ENCODE peak calls at places on chromosomes 3 and 15, in ten cellular contexts. W, H, T, O, M, E, N, L, V and U are unnamed samples.

GRCh38 chr3:197775317-197775716 is 15.7 kb upstream of the LRCH3 start:
- DNase-seq in W (no peak), H (no peak), T (no peak), O (no peak), M (no peak), E (no peak), N (no peak), L (no peak), V (no peak), U (no peak)

GRCh38 chr3:187920871-187921270 is 175.6 kb upstream of the BCL6 start:
- DNase-seq in W (peak), H (no peak), T (peak), O (no peak), M (no peak), E (no peak), N (peak), L (no peak), V (peak), U (no peak)

GRCh38 chr3:41693799-41694198 is 268.1 kb downstream of the ULK4 start:
- DNase-seq in W (no peak), H (no peak), T (no peak), O (no peak), M (no peak), E (no peak), N (peak), L (no peak), V (no peak), U (no peak)

GRCh38 chr15:77580991-77581682 is 51.6 kb downstream of the LINGO1 start:
- DNase-seq in W (no peak), H (no peak), T (no peak), O (no peak), M (no peak), E (no peak), N (no peak), L (peak), V (no peak), U (no peak)

GRCh38 chr3:194054540-194054939 is 81.4 kb upstream of the HES1 start:
- DNase-seq in W (no peak), H (peak), T (no peak), O (no peak), M (no peak), E (no peak), N (no peak), L (no peak), V (no peak), U (no peak)

GRCh38 chr15:71198846-71199245 is 83.6 kb downstream of the THSD4 start:
- DNase-seq in W (no peak), H (no peak), T (no peak), O (no peak), M (no peak), E (no peak), N (no peak), L (no peak), V (no peak), U (no peak)

GRCh38 chr3:62169871-62170660 is 203.3 kb downstream of the FEZF2 start:
- DNase-seq in W (peak), H (no peak), T (peak), O (no peak), M (no peak), E (no peak), N (peak), L (no peak), V (no peak), U (no peak)

GRCh38 chr3:120093923-120094775 is at the start of gene GSK3B:
- DNase-seq in W (no peak), H (peak), T (peak), O (peak), M (no peak), E (no peak), N (no peak), L (peak), V (peak), U (peak)

GRCh38 chr3:141375381-141376301 is 7.3 kb downstream of the ZBTB38 start:
- DNase-seq in W (no peak), H (peak), T (no peak), O (no peak), M (no peak), E (no peak), N (no peak), L (no peak), V (no peak), U (no peak)

GRCh38 chr3:171055336-171056178 is 29.0 kb upstream of the SLC2A2 start:
- DNase-seq in W (peak), H (no peak), T (peak), O (no peak), M (no peak), E (no peak), N (peak), L (no peak), V (no peak), U (no peak)

GRCh38 chr15:39685367-39685766 is 97.3 kb downstream of the FSIP1 start:
- DNase-seq in W (no peak), H (no peak), T (no peak), O (no peak), M (no peak), E (no peak), N (no peak), L (no peak), V (no peak), U (no peak)

GRCh38 chr15:84608707-84609284 is 8.0 kb downstream of the ZSCAN2 start:
- DNase-seq in W (no peak), H (no peak), T (no peak), O (no peak), M (no peak), E (no peak), N (no peak), L (no peak), V (no peak), U (no peak)

GRCh38 chr3:100928638-100929428 is 64.4 kb downstream of the ABI3BP start:
- DNase-seq in W (peak), H (no peak), T (peak), O (no peak), M (no peak), E (no peak), N (peak), L (no peak), V (no peak), U (no peak)

GRCh38 chr3:77825045-77825827 is 785.3 kb downstream of the ROBO2 start:
- DNase-seq in W (no peak), H (no peak), T (peak), O (no peak), M (no peak), E (peak), N (peak), L (no peak), V (peak), U (no peak)

GRCh38 chr3:71066356-71066755 is 517.2 kb downstream of the FOXP1 start:
- DNase-seq in W (peak), H (no peak), T (no peak), O (no peak), M (no peak), E (peak), N (no peak), L (no peak), V (no peak), U (no peak)

GRCh38 chr3:99817437-99818240 is at the start of gene CMSS1:
- DNase-seq in W (peak), H (peak), T (peak), O (peak), M (peak), E (peak), N (peak), L (peak), V (peak), U (peak)

GRCh38 chr3:195907730-195908438 is 467 bp downstream of the TNK2 start:
- DNase-seq in W (no peak), H (no peak), T (no peak), O (peak), M (peak), E (peak), N (no peak), L (no peak), V (peak), U (peak)

GRCh38 chr3:13710251-13710650 is 161.3 kb downstream of the FBLN2 start:
- DNase-seq in W (no peak), H (peak), T (no peak), O (no peak), M (no peak), E (no peak), N (no peak), L (peak), V (peak), U (no peak)

GRCh38 chr3:112744825-112745566 is 101.7 kb downstream of the CD200R1L start:
- DNase-seq in W (peak), H (no peak), T (no peak), O (no peak), M (no peak), E (no peak), N (peak), L (peak), V (no peak), U (no peak)

GRCh38 chr15:63362196-63362595 is 19.4 kb downstream of the CA12 start:
- DNase-seq in W (peak), H (no peak), T (peak), O (no peak), M (no peak), E (peak), N (peak), L (peak), V (peak), U (peak)

GRCh38 chr15:70096215-70096974 is 1.3 kb downstream of the TLE3 start:
- DNase-seq in W (no peak), H (no peak), T (peak), O (peak), M (peak), E (peak), N (peak), L (peak), V (peak), U (peak)

GRCh38 chr3:64058592-64058991 is 35.3 kb upstream of the PSMD6 start:
- DNase-seq in W (no peak), H (no peak), T (no peak), O (no peak), M (no peak), E (no peak), N (no peak), L (no peak), V (no peak), U (no peak)

GRCh38 chr15:41692049-41692448 is 31.8 kb downstream of the MGA start:
- DNase-seq in W (no peak), H (no peak), T (no peak), O (no peak), M (no peak), E (no peak), N (no peak), L (no peak), V (peak), U (no peak)

GRCh38 chr3:46397111-46397510 is 9.8 kb downstream of the CCR5AS start:
- DNase-seq in W (no peak), H (no peak), T (no peak), O (no peak), M (no peak), E (no peak), N (no peak), L (no peak), V (no peak), U (no peak)

GRCh38 chr3:72944696-72945095 is 51.9 kb upstream of the PPP4R2 start:
- DNase-seq in W (no peak), H (no peak), T (no peak), O (no peak), M (no peak), E (no peak), N (no peak), L (no peak), V (no peak), U (no peak)

GRCh38 chr3:40452057-40452456 is 5.1 kb upstream of the RPL14 start:
- DNase-seq in W (no peak), H (no peak), T (no peak), O (no peak), M (no peak), E (no peak), N (no peak), L (no peak), V (no peak), U (no peak)

GRCh38 chr3:175159202-175159601 is 300.1 kb downstream of the NAALADL2 start:
- DNase-seq in W (no peak), H (no peak), T (no peak), O (no peak), M (no peak), E (no peak), N (no peak), L (no peak), V (no peak), U (no peak)

GRCh38 chr3:64417816-64418215 is 192.6 kb upstream of the PRICKLE2 start:
- DNase-seq in W (peak), H (no peak), T (peak), O (no peak), M (no peak), E (peak), N (peak), L (no peak), V (peak), U (no peak)

GRCh38 chr15:77118787-77119410 is 48.0 kb upstream of the TSPAN3 start:
- DNase-seq in W (peak), H (no peak), T (peak), O (no peak), M (no peak), E (peak), N (peak), L (peak), V (peak), U (peak)

GRCh38 chr3:72844436-72844999 is 3.7 kb downstream of the SHQ1 start:
- DNase-seq in W (peak), H (no peak), T (peak), O (no peak), M (no peak), E (no peak), N (peak), L (no peak), V (no peak), U (no peak)

GRCh38 chr15:42728562-42728961 is 8.4 kb downstream of the CDAN1 start:
- DNase-seq in W (no peak), H (no peak), T (no peak), O (no peak), M (no peak), E (no peak), N (no peak), L (no peak), V (no peak), U (peak)

GRCh38 chr3:3853584-3853983 is 54.4 kb downstream of the LRRN1 start:
- DNase-seq in W (no peak), H (no peak), T (no peak), O (no peak), M (no peak), E (no peak), N (no peak), L (no peak), V (no peak), U (no peak)

DNA sequence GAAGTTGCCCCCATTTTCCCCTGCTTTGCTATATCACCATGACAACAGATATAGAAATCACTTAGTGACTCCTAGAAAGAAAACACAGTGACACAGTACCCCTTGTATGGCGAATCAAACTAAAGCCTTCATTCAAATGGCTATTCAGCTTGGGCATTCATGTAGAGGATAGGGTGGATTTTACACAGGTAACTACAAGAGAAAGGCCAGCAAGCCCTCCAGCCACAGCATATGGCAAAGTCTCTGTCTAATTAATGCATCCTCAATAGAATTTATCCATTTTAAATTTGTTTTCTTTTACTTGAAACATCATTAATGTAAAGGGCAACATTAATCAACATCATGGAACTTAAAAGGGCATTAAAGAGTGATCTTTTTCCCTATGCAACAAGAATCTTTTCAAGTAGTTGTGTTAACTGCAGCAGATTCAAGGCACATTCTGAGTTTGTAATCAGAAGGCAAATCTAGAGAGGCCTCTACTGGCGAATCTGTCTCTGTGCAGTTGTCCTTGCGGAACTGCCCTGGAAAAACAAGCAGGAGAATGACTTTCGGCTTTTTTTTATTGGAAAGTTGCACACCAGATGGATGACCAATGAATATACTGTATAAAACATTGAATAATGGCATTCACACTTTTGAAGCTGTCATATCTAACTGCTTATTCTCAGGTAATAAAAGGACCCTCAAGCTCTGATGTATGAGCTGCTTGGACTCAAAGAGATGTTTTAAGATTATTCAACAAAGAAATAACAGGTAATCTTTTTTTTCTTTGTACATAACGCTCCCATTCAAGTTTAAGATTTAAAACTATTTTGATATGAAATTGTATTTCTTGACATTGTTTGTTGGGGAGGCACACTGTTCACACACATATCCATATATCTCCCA is 621.6 kb upstream of the AGTR1 start:
- DNase-seq in W (peak), H (peak), T (peak), O (no peak), M (no peak), E (peak), N (peak), L (no peak), V (peak), U (peak)
- TF ChIP-seq CTCF in W (peak), H (peak), T (peak), O (no peak), M (peak), E (no peak), N (peak), L (peak), V (peak), U (peak)

GRCh38 chr3:9207076-9207763 is 42.2 kb downstream of the SRGAP3 start:
- DNase-seq in W (no peak), H (no peak), T (no peak), O (no peak), M (no peak), E (peak), N (no peak), L (no peak), V (no peak), U (no peak)
- TF ChIP-seq CTCF in W (no peak), H (no peak), T (no peak), O (no peak), M (no peak), E (no peak), N (no peak), L (no peak), V (no peak), U (no peak)

GRCh38 chr15:37682304-37682703 is 252.1 kb upstream of the TMCO5A start:
- DNase-seq in W (peak), H (peak), T (peak), O (no peak), M (no peak), E (no peak), N (peak), L (no peak), V (no peak), U (no peak)

GRCh38 chr15:37679627-37680026 is 254.8 kb upstream of the TMCO5A start:
- DNase-seq in W (no peak), H (no peak), T (no peak), O (no peak), M (no peak), E (no peak), N (no peak), L (no peak), V (no peak), U (no peak)

DNA sequence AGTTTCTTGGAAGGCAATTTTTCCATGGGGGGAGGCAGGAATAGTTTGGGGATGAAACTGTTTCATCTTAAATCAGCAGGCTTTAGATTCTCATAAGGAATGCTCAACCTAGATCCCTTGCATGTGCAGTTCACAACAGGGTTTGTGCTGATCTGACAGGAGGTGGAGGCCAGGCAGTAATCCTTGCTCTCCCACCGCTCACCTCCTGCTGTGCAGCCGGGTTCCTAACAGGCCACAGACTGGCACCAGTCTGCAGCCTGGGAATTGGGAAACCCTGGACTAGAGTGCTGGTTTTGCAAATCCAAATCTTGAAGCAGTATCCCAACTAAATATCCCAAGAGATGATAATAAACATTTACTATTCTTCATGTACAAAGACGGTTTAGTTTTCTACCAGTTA is 256.3 kb upstream of the TMCO5A start:
- DNase-seq in W (no peak), H (peak), T (no peak), O (no peak), M (no peak), E (no peak), N (peak), L (no peak), V (no peak), U (no peak)
- TF ChIP-seq CTCF in W (no peak), H (no peak), T (no peak), O (no peak), M (no peak), E (no peak), N (no peak), L (no peak), V (no peak), U (no peak)

DNA sequence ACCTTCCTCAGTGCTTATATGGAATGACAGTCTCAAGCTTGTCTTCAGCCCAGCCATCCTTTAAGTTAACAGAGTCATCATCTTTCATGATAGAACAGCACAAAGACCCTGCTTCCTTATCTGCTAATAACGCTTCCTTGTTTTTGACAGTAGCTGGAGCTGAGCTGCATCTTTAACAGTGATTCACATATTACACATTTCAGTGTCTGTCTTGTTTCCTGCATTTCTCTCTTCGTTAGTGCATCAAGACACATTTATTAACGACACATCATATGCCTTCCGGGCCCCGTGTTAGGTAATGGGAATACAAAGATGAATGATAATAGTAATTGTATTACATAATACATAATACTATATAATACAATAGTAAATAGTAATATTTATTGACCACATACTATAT is 30.2 kb upstream of the GREM1 start:
- DNase-seq in W (no peak), H (no peak), T (peak), O (no peak), M (no peak), E (no peak), N (peak), L (no peak), V (no peak), U (no peak)
- TF ChIP-seq CTCF in W (no peak), H (no peak), T (no peak), O (no peak), M (no peak), E (no peak), N (no peak), L (no peak), V (no peak), U (no peak)

DNA sequence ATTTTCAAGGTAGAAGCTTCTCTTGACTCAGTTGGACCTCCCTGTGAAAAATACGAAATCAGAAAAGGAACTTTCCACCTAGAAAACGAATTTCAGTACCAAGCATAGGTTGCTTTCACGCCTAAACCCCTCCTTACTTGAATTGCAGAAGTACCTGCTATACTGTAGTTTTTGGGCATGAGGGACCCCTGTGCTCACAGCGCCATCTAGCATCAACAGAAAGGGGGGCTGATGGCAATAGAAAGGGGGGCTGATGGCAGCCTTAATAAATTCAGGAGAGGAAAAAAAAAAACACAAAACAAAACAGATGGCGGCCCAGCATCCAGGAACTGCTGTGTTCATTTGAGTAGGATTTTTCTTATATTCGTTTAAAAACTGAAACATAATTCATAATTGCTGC is 96.7 kb downstream of the NPAP1 start:
- DNase-seq in W (no peak), H (peak), T (no peak), O (no peak), M (no peak), E (no peak), N (no peak), L (no peak), V (no peak), U (no peak)
- TF ChIP-seq CTCF in W (no peak), H (peak), T (no peak), O (no peak), M (no peak), E (no peak), N (no peak), L (no peak), V (no peak), U (peak)